ENCODE peak calls at places on chromosomes 3 and 15, in six cellular contexts. O, B, L, Y, H and V are unnamed samples.

GRCh38 chr3:113111308-113111707 is 100.0 kb upstream of the BOC start:
- DNase-seq in B (no peak), H (no peak), O (no peak), L (no peak), Y (peak; percentile 30), V (no peak)

GRCh38 chr15:39934415-39935044 is 615 bp downstream of the EIF2AK4 start:
- DNase-seq in H (no peak), Y (peak; percentile 39), B (no peak), O (no peak), L (no peak), V (no peak)

GRCh38 chr3:183800221-183800863 is 25.0 kb downstream of the MAP6D1 start:
- DNase-seq in H (no peak), L (no peak), O (no peak), B (peak; percentile 77), Y (no peak), V (no peak)

GRCh38 chr15:48927181-48927580 is 36.5 kb downstream of the SHC4 start:
- DNase-seq in H (no peak), O (no peak), L (no peak), Y (no peak), B (no peak), V (no peak)

GRCh38 chr15:70297465-70298152 is 199.9 kb upstream of the TLE3 start:
- DNase-seq in O (no peak), H (no peak), Y (no peak), B (no peak), L (no peak), V (no peak)

GRCh38 chr15:86101818-86102217 is 22.1 kb downstream of the AGBL1 start:
- DNase-seq in H (no peak), Y (no peak), B (no peak), L (no peak), O (no peak), V (no peak)

GRCh38 chr3:5891721-5892120 is 704.2 kb downstream of the EDEM1 start:
- DNase-seq in H (no peak), O (no peak), L (no peak), Y (no peak), B (no peak), V (no peak)

GRCh38 chr15:83100072-83100646 is 7.3 kb upstream of the TM6SF1 start:
- DNase-seq in O (no peak), Y (no peak), H (no peak), L (no peak), B (no peak), V (no peak)

GRCh38 chr3:169952045-169952444 is 14.6 kb upstream of the SEC62 start:
- DNase-seq in O (no peak), Y (no peak), L (no peak), B (no peak), H (no peak), V (no peak)

GRCh38 chr3:13215940-13216546 is 142.8 kb upstream of the IQSEC1 start:
- DNase-seq in B (no peak), L (no peak), O (no peak), Y (peak; percentile 74), H (no peak), V (no peak)

GRCh38 chr15:38074029-38074428 is 139.6 kb downstream of the TMCO5A start:
- DNase-seq in L (no peak), O (no peak), Y (peak; percentile 75), B (no peak), H (no peak), V (no peak)

GRCh38 chr15:51382787-51383186 is 41.3 kb downstream of the GLDN start:
- DNase-seq in Y (peak; percentile 54), L (no peak), H (no peak), B (no peak), O (peak; percentile 18), V (peak; percentile 31)

GRCh38 chr15:34583399-34584320 is at the start of gene GOLGA8B:
- DNase-seq in Y (peak; percentile 48), L (no peak), B (peak; percentile 19), O (no peak), H (peak; percentile 71), V (peak; percentile 39)

GRCh38 chr15:88894819-88895767 is at the start of gene HAPLN3:
- DNase-seq in L (no peak), H (peak; percentile 49), B (no peak), Y (peak; percentile 68), O (no peak), V (no peak)

GRCh38 chr3:9915252-9916141 is 1.4 kb upstream of the IL17RC start:
- DNase-seq in B (peak; percentile 55), Y (peak; percentile 68), H (no peak), L (peak; percentile 92), O (no peak), V (no peak)

GRCh38 chr15:96326551-96327154 is 3.8 kb upstream of the NR2F2 start:
- DNase-seq in H (no peak), Y (peak; percentile 62), O (no peak), L (no peak), B (no peak), V (no peak)

GRCh38 chr15:70835415-70835814 is 18.5 kb downstream of the LARP6 start:
- DNase-seq in L (no peak), B (peak; percentile 37), H (no peak), Y (no peak), O (no peak), V (no peak)

GRCh38 chr3:64140651-64141050 is 84.6 kb downstream of the PRICKLE2 start:
- DNase-seq in H (no peak), L (no peak), O (no peak), B (no peak), Y (no peak), V (no peak)

GRCh38 chr15:101439920-101440319 is 49.6 kb downstream of the PCSK6 start:
- DNase-seq in Y (no peak), H (no peak), O (no peak), B (no peak), L (no peak), V (no peak)

GRCh38 chr3:178989821-178990220 is 81.8 kb downstream of the ZMAT3 start:
- DNase-seq in B (no peak), O (no peak), L (no peak), H (no peak), Y (no peak), V (no peak)

GRCh38 chr15:25810154-25810553 is 53.0 kb downstream of the ATP10A start:
- DNase-seq in B (no peak), O (no peak), L (no peak), H (no peak), Y (no peak), V (no peak)

GRCh38 chr3:182710557-182711157 is 82.6 kb upstream of the ATP11B start:
- DNase-seq in O (no peak), B (no peak), H (no peak), L (no peak), Y (peak; percentile 26), V (peak; percentile 13)

GRCh38 chr15:82139823-82140268 is 94.0 kb upstream of the MEX3B start:
- DNase-seq in O (no peak), B (no peak), Y (peak; percentile 62), H (no peak), L (no peak), V (peak; percentile 33)

GRCh38 chr15:73601449-73602425 is 31.5 kb downstream of the NPTN start:
- DNase-seq in B (peak; percentile 9), O (no peak), Y (peak; percentile 53), L (no peak), H (no peak), V (peak; percentile 5)

GRCh38 chr3:69451594-69451993 is 65.7 kb upstream of the FRMD4B start:
- DNase-seq in L (no peak), Y (no peak), B (no peak), H (no peak), O (no peak), V (no peak)

GRCh38 chr3:10234526-10235230 is 13.6 kb upstream of the TATDN2 start:
- DNase-seq in B (no peak), H (no peak), L (no peak), O (no peak), Y (no peak), V (no peak)

GRCh38 chr3:160169139-160169830 is 55.9 kb upstream of the C3orf80 start:
- DNase-seq in Y (peak; percentile 97), L (no peak), O (no peak), H (no peak), B (no peak), V (no peak)

GRCh38 chr15:74983725-74984231 is 11.6 kb upstream of the SCAMP5 start:
- DNase-seq in H (no peak), B (no peak), O (no peak), L (no peak), Y (peak; percentile 36), V (no peak)

GRCh38 chr3:170049146-170050000 is 11.6 kb downstream of the GPR160 start:
- DNase-seq in O (no peak), Y (peak; percentile 73), L (no peak), H (no peak), B (no peak), V (no peak)

GRCh38 chr3:4508048-4508981 is 15.2 kb downstream of the ITPR1 start:
- DNase-seq in L (no peak), Y (no peak), O (no peak), H (no peak), B (no peak), V (no peak)

GRCh38 chr15:77421370-77421700 is 647 bp downstream of the HMG20A start:
- DNase-seq in O (no peak), B (no peak), L (no peak), Y (no peak), H (no peak), V (no peak)

GRCh38 chr3:169104972-169105371 is 558.5 kb downstream of the MECOM start:
- DNase-seq in L (no peak), B (no peak), H (no peak), O (no peak), Y (peak; percentile 72), V (no peak)

GRCh38 chr3:68771683-68772082 is 160.7 kb downstream of the TAFA4 start:
- DNase-seq in L (no peak), Y (no peak), O (no peak), B (no peak), H (no peak), V (no peak)

GRCh38 chr3:58952128-58952917 is 97.5 kb downstream of the CFAP20DC start:
- DNase-seq in H (no peak), L (no peak), B (no peak), O (no peak), Y (peak; percentile 3), V (no peak)